ENCODE peak calls at places on chromosome X, in four cellular contexts. D is Peyer's patch, S is stomach, F is uterus. J is an unnamed sample.

GRCh38 chrX:131741103-131741581 is 197.3 kb downstream of the OR13H1 start:
- DNase-seq in D (peak), S (peak), F (peak), J (no peak)

GRCh38 chrX:150032742-150033141 is 94.5 kb upstream of the EOLA2 start:
- DNase-seq in F (no peak), S (no peak), D (no peak), J (no peak)

GRCh38 chrX:9516635-9517034 is 51.8 kb downstream of the TBL1X start:
- DNase-seq in D (no peak), F (no peak), S (no peak), J (no peak)

GRCh38 chrX:130615941-130616340 is 214.2 kb downstream of the RBMX2 start:
- DNase-seq in D (no peak), S (no peak), F (no peak), J (no peak)

GRCh38 chrX:11423362-11423818 is 130.2 kb downstream of the AMELX start:
- DNase-seq in F (no peak), S (peak), D (peak), J (no peak)

GRCh38 chrX:10794203-10794630 is 173.8 kb upstream of the MID1 start:
- DNase-seq in S (no peak), D (no peak), F (no peak), J (no peak)

GRCh38 chrX:132614297-132614696 is 125.5 kb upstream of the MBNL3 start:
- DNase-seq in F (no peak), D (no peak), S (no peak), J (no peak)

GRCh38 chrX:13074297-13075262 is 30.2 kb upstream of the FAM9C start:
- DNase-seq in S (no peak), F (no peak), D (peak), J (no peak)

GRCh38 chrX:152313529-152314302 is 137.4 kb downstream of the GABRA3 start:
- DNase-seq in D (no peak), F (no peak), S (no peak), J (no peak)

GRCh38 chrX:133921764-133922389 is 63.5 kb downstream of the GPC3 start:
- DNase-seq in F (no peak), S (peak), D (no peak), J (no peak)

GRCh38 chrX:154779261-154779660 is 16.6 kb downstream of the DKC1 start:
- DNase-seq in F (no peak), D (no peak), S (no peak), J (no peak)

GRCh38 chrX:154785711-154786110 is 19.6 kb downstream of the MPP1 start:
- DNase-seq in S (no peak), F (no peak), D (no peak), J (no peak)

GRCh38 chrX:154780968-154781367 is 18.3 kb downstream of the DKC1 start:
- DNase-seq in D (no peak), S (no peak), F (no peak), J (no peak)

GRCh38 chrX:154784149-154784985 is 20.9 kb downstream of the MPP1 start:
- DNase-seq in F (no peak), D (no peak), S (no peak), J (no peak)
- TF ChIP-seq POLR2A in F (no peak), D (no peak), S (no peak), J (no peak)

GRCh38 chrX:72268601-72269365 is 8.3 kb downstream of the RPS4X start:
- DNase-seq in S (no peak), D (no peak), F (no peak), J (no peak)

GRCh38 chrX:72271812-72272211 is 5.2 kb downstream of the RPS4X start:
- DNase-seq in D (no peak), S (no peak), F (no peak), J (no peak)

GRCh38 chrX:72272868-72273267 is 4.2 kb downstream of the RPS4X start:
- DNase-seq in D (no peak), F (no peak), S (no peak), J (no peak)

GRCh38 chrX:72270316-72270866 is 6.7 kb downstream of the RPS4X start:
- DNase-seq in F (no peak), D (no peak), S (no peak), J (no peak)

DNA sequence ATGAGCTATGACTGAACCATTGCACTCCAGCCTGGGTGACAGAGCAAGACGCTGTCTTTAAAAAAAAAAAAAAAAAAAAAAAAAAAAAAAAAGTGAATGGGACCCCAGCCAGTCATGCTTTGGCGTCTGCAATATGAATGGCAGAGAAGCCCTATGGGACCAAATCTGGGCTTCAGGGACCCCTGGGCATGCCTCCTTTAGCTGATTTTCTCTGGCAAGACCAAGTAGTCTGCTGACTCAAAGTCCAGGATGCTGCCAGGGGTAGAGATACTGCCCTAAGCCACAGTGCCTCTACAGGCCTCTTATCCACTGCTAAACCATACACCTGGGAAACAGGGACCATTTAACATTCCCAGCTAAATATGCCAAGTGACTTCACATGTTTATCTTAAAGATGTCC is 6.0 kb downstream of the RPS4X start:
- DNase-seq in D (no peak), S (no peak), F (no peak), J (no peak)
- TF ChIP-seq POLR2A in D (no peak), S (no peak), F (no peak), J (no peak)

GRCh38 chrX:72269671-72270251 is 7.3 kb downstream of the RPS4X start:
- DNase-seq in F (no peak), S (no peak), D (no peak), J (no peak)
- TF ChIP-seq POLR2A in F (no peak), S (no peak), D (no peak), J (no peak)

GRCh38 chrX:29487214-29487613 is 728.1 kb upstream of the MAGEB2 start:
- DNase-seq in F (no peak), D (no peak), S (no peak), J (no peak)
- TF ChIP-seq POLR2A in F (no peak), D (no peak), S (no peak), J (no peak)

GRCh38 chrX:96684339-96685204 is at the start of gene DIAPH2:
- DNase-seq in S (peak), D (peak), F (peak), J (peak)
- TF ChIP-seq POLR2A in S (no peak), D (peak), F (peak), J (no peak)

GRCh38 chrX:48911407-48912182 is at the start of gene SLC35A2:
- DNase-seq in D (peak), S (peak), F (peak), J (peak)
- TF ChIP-seq POLR2A in D (peak), S (no peak), F (peak), J (no peak)

DNA sequence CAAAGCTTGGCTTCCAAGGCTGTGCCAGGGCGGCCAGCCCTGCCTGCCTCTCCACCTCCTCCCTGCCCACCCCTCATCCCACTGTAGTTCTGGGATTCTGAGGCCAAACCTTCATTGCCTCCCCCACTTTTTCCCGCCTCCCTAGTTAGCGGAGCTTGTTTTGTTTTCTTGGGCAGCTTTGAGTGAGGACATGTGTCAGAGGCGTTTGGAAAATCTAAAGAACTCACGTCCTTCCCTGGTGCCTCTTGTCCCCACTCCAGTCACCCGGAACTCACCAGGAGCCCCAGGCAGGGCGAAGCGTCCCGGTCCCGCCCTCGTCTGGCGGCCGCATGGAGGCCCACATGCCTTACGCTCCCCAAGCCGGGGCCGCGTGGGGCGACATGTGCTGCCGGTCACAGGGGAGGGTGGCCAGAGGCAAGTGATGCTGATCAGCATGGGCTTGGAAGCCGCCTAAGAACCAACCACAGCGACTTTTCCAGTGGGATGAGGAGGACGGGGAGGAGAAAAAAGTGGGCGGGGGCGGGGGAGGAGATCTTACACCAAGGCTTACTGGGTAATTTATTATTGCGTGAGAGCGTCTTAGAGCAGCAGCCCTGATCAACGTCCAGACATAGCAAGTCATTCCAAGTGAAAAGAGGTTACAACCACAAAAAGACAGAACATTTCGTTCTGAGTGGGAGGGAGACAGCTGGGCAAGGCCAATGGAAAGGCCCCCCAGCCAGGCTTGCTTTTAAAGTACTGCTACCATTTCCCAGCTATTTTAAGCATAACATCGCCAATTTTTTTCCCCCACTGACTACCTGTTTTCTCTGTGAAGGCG is 48.5 kb downstream of the PRPS1 start:
- DNase-seq in S (peak), F (peak), D (peak), J (peak)
- TF ChIP-seq POLR2A in S (no peak), F (peak), D (peak), J (no peak)

GRCh38 chrX:2689773-2690666 is 1.1 kb upstream of the CD99 start:
- DNase-seq in S (no peak), F (no peak), D (no peak), J (peak)
- TF ChIP-seq POLR2A in S (no peak), F (no peak), D (peak), J (no peak)

DNA sequence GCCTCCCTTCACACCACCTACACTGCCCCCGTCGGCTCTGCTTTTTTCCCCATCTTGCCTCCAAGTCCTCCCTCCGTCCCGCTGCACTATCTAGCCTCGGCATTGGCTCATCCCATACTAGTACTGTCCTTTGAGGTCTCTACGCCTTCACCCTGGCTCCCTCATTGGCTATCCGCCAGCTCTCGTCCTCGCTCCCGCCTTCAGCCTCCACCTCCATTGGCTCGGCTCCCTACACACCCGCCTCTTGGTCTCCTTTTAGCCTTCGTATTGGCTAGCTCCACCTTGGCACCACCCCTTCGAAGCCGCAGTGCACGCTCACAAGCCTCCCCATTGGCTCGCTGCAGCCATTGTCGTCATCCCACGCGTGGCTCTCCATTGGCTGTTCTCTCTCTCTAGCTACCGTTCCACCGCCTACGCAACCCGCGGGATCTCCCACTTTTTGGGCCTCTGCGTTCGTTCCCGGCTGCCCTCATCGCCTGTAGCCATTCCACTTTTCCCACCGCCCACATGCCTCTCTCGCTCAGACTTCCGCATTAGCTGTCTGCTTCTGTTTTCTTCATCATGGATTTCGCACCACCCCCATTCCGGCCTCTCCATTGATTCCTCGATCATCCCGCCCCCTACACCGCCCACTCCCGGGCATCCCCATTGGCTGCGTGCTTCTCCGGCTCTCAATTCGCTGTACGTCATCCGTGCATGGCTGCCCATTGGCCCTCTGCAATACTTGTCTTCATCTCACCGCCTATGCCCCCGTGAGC is 404 bp upstream of the PPP1R3F start:
- DNase-seq in S (peak), F (peak), D (peak), J (peak)
- TF ChIP-seq POLR2A in S (no peak), F (peak), D (no peak), J (no peak)

DNA sequence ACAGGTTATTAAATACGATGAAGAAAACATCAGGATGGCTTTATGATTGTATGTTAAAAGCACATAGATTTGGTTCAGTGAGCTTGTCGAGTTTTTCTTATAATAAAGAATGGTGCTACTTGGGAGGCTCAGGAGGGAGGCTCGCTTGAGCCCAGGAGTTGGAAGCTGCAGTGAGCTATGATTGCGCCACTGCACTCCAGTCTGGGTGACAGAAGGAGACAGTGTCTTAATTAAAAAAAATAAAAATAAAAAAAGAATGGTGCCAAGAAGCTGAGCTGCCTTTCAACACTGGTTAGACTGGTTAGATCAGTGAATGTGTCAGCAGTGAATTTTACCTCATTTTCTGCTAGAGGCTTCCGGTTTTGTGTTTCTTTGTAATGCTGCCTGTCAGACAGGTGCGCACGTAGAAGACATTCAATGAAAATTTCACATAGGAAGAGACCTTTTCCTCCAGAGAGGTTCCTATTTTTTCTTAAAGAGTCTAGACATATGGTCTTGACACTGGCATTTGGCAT is 15.1 kb upstream of the ARSF start:
- DNase-seq in D (no peak), S (no peak), F (no peak), J (peak)
- TF ChIP-seq POLR2A in D (no peak), S (no peak), F (no peak), J (no peak)

J was measured in lower leg skin.